ENCODE peak calls at places on chromosomes 2 and 18, in four cellular contexts. One of them, this sample, is unnamed.

GRCh38 chr2:179686718-179687342 is 174.6 kb downstream of the ZNF385B start:
- DNase-seq in NB4: no peak
- DNase-seq in endothelial cell of umbilical vein: no peak
- DNase-seq in spleen: no peak
- DNase-seq in this sample: no peak

GRCh38 chr2:240460781-240461431 is 25.4 kb downstream of the GPC1 start:
- DNase-seq in endothelial cell of umbilical vein: no peak
- DNase-seq in spleen: peak; percentile 72
- DNase-seq in NB4: no peak
- DNase-seq in this sample: no peak

GRCh38 chr2:226611944-226612318 is 187.7 kb downstream of the IRS1 start:
- DNase-seq in spleen: no peak
- DNase-seq in NB4: no peak
- DNase-seq in endothelial cell of umbilical vein: no peak
- DNase-seq in this sample: peak; percentile 14

GRCh38 chr2:230582851-230583283 is 129.8 kb upstream of the CAB39 start:
- DNase-seq in NB4: no peak
- DNase-seq in spleen: no peak
- DNase-seq in endothelial cell of umbilical vein: peak; percentile 37
- DNase-seq in this sample: peak; percentile 30

GRCh38 chr18:45161850-45162249 is 453.4 kb upstream of the SLC14A2 start:
- DNase-seq in endothelial cell of umbilical vein: no peak
- DNase-seq in NB4: peak; percentile 56
- DNase-seq in spleen: no peak
- DNase-seq in this sample: no peak

GRCh38 chr2:109591236-109591635 is 22.5 kb downstream of the SEPTIN10 start:
- DNase-seq in endothelial cell of umbilical vein: no peak
- DNase-seq in spleen: no peak
- DNase-seq in NB4: no peak
- DNase-seq in this sample: no peak

GRCh38 chr2:96954490-96954846 is 31.9 kb downstream of the FAM178B start:
- DNase-seq in NB4: no peak
- DNase-seq in spleen: no peak
- DNase-seq in endothelial cell of umbilical vein: peak; percentile 68
- DNase-seq in this sample: no peak

GRCh38 chr2:159891917-159892691 is 94.1 kb upstream of the CD302 start:
- DNase-seq in NB4: no peak
- DNase-seq in spleen: no peak
- DNase-seq in endothelial cell of umbilical vein: peak; percentile 36
- DNase-seq in this sample: peak; percentile 57

GRCh38 chr2:23541453-23542334 is 156.7 kb downstream of the KLHL29 start:
- DNase-seq in endothelial cell of umbilical vein: no peak
- DNase-seq in NB4: peak; percentile 20
- DNase-seq in spleen: no peak
- DNase-seq in this sample: no peak

GRCh38 chr18:35186491-35187034 is 54.3 kb upstream of the ZNF397 start:
- DNase-seq in endothelial cell of umbilical vein: no peak
- DNase-seq in NB4: peak; percentile 66
- DNase-seq in spleen: no peak
- DNase-seq in this sample: no peak

GRCh38 chr2:63692002-63692606 is 103.3 kb downstream of the MDH1 start:
- DNase-seq in NB4: peak; percentile 54
- DNase-seq in endothelial cell of umbilical vein: peak; percentile 78
- DNase-seq in spleen: no peak
- DNase-seq in this sample: no peak

GRCh38 chr2:115999039-115999438 is 1556.6 kb downstream of the DPP10 start:
- DNase-seq in endothelial cell of umbilical vein: no peak
- DNase-seq in NB4: no peak
- DNase-seq in spleen: no peak
- DNase-seq in this sample: no peak

GRCh38 chr2:127145255-127145899 is 38.4 kb upstream of the BIN1 start:
- DNase-seq in spleen: no peak
- DNase-seq in NB4: no peak
- DNase-seq in endothelial cell of umbilical vein: peak; percentile 31
- DNase-seq in this sample: no peak

GRCh38 chr2:136057023-136057801 is 60.7 kb downstream of the CXCR4 start:
- DNase-seq in NB4: peak; percentile 19
- DNase-seq in endothelial cell of umbilical vein: no peak
- DNase-seq in spleen: no peak
- DNase-seq in this sample: no peak

GRCh38 chr2:38035968-38036367 is 40.0 kb downstream of the CYP1B1 start:
- DNase-seq in endothelial cell of umbilical vein: no peak
- DNase-seq in spleen: no peak
- DNase-seq in NB4: no peak
- DNase-seq in this sample: no peak

GRCh38 chr2:168060956-168061750 is 186.2 kb downstream of the STK39 start:
- DNase-seq in spleen: no peak
- DNase-seq in NB4: no peak
- DNase-seq in endothelial cell of umbilical vein: no peak
- DNase-seq in this sample: peak; percentile 7

GRCh38 chr2:101027852-101028251 is 25.8 kb downstream of the RPL31 start:
- DNase-seq in endothelial cell of umbilical vein: no peak
- DNase-seq in NB4: no peak
- DNase-seq in spleen: no peak
- DNase-seq in this sample: no peak

GRCh38 chr2:45343618-45344017 is 267.4 kb downstream of the SRBD1 start:
- DNase-seq in endothelial cell of umbilical vein: no peak
- DNase-seq in NB4: no peak
- DNase-seq in spleen: no peak
- DNase-seq in this sample: no peak

GRCh38 chr2:221514305-221515040 is 57.6 kb downstream of the EPHA4 start:
- DNase-seq in endothelial cell of umbilical vein: no peak
- DNase-seq in NB4: no peak
- DNase-seq in spleen: no peak
- DNase-seq in this sample: no peak

GRCh38 chr2:135093685-135094340 is 41.7 kb downstream of the RAB3GAP1 start:
- DNase-seq in endothelial cell of umbilical vein: no peak
- DNase-seq in NB4: no peak
- DNase-seq in spleen: no peak
- DNase-seq in this sample: no peak

GRCh38 chr18:12308386-12309100 is 502 bp downstream of the TUBB6 start:
- DNase-seq in endothelial cell of umbilical vein: peak; percentile 82
- DNase-seq in spleen: peak; percentile 87
- DNase-seq in NB4: peak; percentile 86
- DNase-seq in this sample: peak; percentile 74

GRCh38 chr2:15278296-15278695 is 282.8 kb downstream of the NBAS start:
- DNase-seq in NB4: peak; percentile 4
- DNase-seq in endothelial cell of umbilical vein: no peak
- DNase-seq in spleen: no peak
- DNase-seq in this sample: no peak
- TF ChIP-seq POLR2A in NB4: no peak
- TF ChIP-seq POLR2A in endothelial cell of umbilical vein: no peak
- TF ChIP-seq POLR2A in spleen: no peak
- TF ChIP-seq POLR2A in this sample: no peak

DNA sequence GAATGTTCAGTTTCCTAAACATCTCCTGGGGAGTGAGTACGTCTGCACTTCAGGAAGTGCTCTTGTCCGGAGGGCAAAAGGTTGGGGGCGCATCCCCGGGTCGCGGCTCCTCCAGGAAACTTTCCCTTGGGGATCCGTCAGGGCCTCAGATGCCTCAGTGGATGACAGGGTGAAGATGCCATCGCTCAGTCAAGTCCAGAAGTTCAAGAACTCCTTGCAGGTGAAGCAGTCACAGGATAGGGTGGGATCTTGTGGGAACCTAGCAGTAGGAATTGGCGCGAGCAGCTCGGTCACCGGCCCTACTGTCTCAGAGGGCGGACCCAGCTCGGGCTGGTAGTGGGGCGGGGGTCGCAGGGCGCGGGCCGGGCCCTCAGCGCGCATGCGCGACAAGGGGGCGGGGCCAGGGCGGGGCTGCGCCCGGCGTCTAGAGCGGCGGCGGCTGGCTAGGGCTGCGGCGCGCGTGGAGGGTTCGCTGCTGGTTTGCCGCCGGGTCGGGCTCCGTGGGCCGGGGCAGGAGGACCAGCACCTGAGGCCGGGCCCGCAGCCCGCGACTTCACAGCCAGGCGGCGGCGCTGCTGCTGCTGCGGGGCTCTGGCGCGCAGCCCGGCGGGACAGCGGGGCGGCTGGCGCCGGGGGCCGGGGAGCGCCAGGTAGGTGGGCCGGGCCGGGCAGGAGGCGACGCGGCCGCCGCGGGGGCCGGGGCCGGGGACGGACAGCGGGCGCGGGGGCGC is at the start of gene INPP4A:
- DNase-seq in endothelial cell of umbilical vein: peak; percentile 81
- DNase-seq in spleen: peak; percentile 95
- DNase-seq in NB4: peak; percentile 81
- DNase-seq in this sample: peak; percentile 68
- TF ChIP-seq POLR2A in endothelial cell of umbilical vein: peak; percentile 77
- TF ChIP-seq POLR2A in spleen: no peak
- TF ChIP-seq POLR2A in NB4: peak; percentile 56
- TF ChIP-seq POLR2A in this sample: peak; percentile 85

GRCh38 chr18:76837071-76837470 is 14.7 kb downstream of the ZNF236 start:
- DNase-seq in spleen: no peak
- DNase-seq in endothelial cell of umbilical vein: no peak
- DNase-seq in NB4: no peak
- DNase-seq in this sample: no peak
- TF ChIP-seq POLR2A in spleen: no peak
- TF ChIP-seq POLR2A in endothelial cell of umbilical vein: no peak
- TF ChIP-seq POLR2A in NB4: no peak
- TF ChIP-seq POLR2A in this sample: no peak

GRCh38 chr18:74597662-74598349 is at the start of gene ZNF407:
- DNase-seq in NB4: peak; percentile 92
- DNase-seq in endothelial cell of umbilical vein: peak; percentile 91
- DNase-seq in spleen: peak; percentile 96
- DNase-seq in this sample: peak; percentile 25
- TF ChIP-seq POLR2A in NB4: no peak
- TF ChIP-seq POLR2A in endothelial cell of umbilical vein: peak; percentile 6
- TF ChIP-seq POLR2A in spleen: no peak
- TF ChIP-seq POLR2A in this sample: no peak

DNA sequence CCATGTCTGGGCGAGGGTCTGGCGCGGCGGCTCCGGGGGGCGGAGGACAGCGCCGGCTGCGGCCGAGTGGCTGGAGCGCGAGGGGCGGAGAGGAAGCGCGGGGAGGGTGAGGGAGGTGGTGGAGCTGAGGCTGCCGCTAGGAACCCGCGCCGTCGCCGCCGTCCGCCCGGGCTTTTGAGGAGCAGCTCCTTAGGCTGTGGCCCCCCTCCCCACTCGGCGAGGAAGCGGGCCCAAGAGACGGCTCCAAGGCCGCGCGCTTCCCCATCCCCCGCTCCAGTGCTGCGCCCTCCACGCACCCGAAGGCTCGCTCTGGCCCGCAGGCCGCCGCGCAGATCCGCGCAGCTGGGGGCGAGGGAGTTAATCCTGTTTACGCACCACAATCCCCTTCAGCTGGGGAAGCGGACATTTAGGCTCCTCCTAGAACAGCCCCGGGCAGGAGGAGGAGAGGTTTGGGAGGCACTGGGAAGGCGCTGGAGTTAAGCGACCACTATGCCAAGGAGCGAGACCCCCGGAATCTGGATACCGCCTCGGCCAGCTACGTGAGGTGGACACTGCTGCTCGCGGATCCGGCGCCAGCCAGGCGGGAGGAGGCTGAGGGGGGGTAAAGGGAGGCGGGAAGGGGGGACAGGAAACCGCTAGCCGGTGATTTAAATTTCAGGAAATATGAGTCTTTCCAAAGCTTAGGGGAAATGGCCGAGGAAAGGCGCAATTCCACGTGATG is at the start of gene CNRIP1:
- DNase-seq in spleen: peak; percentile 87
- DNase-seq in NB4: peak; percentile 72
- DNase-seq in endothelial cell of umbilical vein: peak; percentile 94
- DNase-seq in this sample: peak; percentile 57
- TF ChIP-seq POLR2A in spleen: no peak
- TF ChIP-seq POLR2A in NB4: no peak
- TF ChIP-seq POLR2A in endothelial cell of umbilical vein: no peak
- TF ChIP-seq POLR2A in this sample: peak; percentile 45

DNA sequence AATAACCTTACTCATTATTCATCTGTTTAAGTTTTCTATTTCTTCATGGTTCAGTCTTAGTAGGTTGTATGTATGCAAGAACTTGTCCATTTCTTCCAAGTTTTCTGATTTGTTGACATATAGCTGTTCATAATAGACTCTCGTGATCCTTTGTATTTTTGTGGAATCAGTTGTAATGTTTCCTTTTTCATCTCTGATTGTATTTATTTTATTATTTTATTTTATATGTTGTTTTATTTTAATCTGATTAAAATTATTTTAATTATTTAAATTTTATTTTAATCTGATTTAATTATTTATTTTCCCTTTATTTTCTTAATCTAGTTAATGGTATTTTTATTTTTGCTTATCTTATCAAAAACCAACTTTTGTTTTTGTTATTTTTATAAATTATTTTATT is 43.5 kb upstream of the SLC9A2 start:
- DNase-seq in endothelial cell of umbilical vein: no peak
- DNase-seq in NB4: no peak
- DNase-seq in spleen: no peak
- DNase-seq in this sample: no peak
- TF ChIP-seq POLR2A in endothelial cell of umbilical vein: no peak
- TF ChIP-seq POLR2A in NB4: no peak
- TF ChIP-seq POLR2A in spleen: no peak
- TF ChIP-seq POLR2A in this sample: no peak

DNA sequence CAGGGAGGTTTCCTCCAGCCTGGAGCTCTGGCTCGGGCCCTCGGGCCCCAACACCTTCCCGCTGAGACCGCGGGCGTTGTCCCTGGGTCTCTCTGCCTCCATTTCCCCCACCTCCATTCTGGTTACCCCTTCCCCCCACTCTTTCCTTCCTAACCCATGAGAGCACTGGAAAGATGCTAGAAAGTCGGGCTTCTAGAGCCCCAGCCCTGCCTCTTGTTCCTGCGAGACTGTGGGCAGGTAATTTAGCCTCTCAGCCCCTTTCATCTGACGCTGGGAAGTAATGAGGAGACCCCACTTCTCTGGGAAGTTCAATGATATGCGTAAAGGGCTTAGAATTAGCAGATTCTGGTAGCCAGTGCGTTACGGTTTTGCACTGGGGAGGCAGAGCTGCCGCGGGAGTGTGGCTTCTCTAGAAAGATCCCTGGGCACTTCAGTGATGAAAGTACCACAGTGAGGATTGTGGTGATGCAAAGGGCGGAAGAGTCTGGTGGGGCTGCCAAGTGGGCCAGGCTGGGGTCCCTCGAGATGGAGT is 16.2 kb upstream of the ECEL1 start:
- DNase-seq in endothelial cell of umbilical vein: no peak
- DNase-seq in NB4: no peak
- DNase-seq in spleen: no peak
- DNase-seq in this sample: no peak
- TF ChIP-seq POLR2A in endothelial cell of umbilical vein: no peak
- TF ChIP-seq POLR2A in NB4: no peak
- TF ChIP-seq POLR2A in spleen: no peak
- TF ChIP-seq POLR2A in this sample: no peak

This sample was measured in H54.